ENCODE peak calls at places on chromosomes 11 and 22, in four cellular contexts. G is H1, E is K562, U is SK-N-SH. Y is an unnamed sample.

GRCh38 chr22:38760477-38761201 is 4.8 kb upstream of the SUN2 start:
- DNase-seq in G (no peak), E (no peak), U (no peak), Y (no peak)

GRCh38 chr22:45742866-45743450 is 71.3 kb downstream of the ATXN10 start:
- DNase-seq in G (no peak), E (no peak), U (no peak), Y (no peak)

GRCh38 chr11:783581-784015 is 6.3 kb downstream of the CEND1 start:
- DNase-seq in G (peak; percentile 93), E (no peak), U (peak; percentile 91), Y (no peak)

GRCh38 chr22:49301398-49302149 is 526.1 kb downstream of the BRD1 start:
- DNase-seq in G (peak; percentile 50), E (no peak), U (no peak), Y (no peak)

GRCh38 chr11:130168105-130168504 is 8.5 kb downstream of the ST14 start:
- DNase-seq in G (no peak), E (no peak), U (no peak), Y (no peak)

GRCh38 chr11:18282626-18283025 is 16.6 kb downstream of the SAA1 start:
- DNase-seq in G (no peak), E (no peak), U (no peak), Y (no peak)

GRCh38 chr11:10818594-10818993 is 9.9 kb upstream of the EIF4G2 start:
- DNase-seq in G (no peak), E (no peak), U (no peak), Y (no peak)

GRCh38 chr11:114060402-114061052 is 1.0 kb downstream of the ZBTB16 start:
- DNase-seq in G (peak; percentile 65), E (peak; percentile 32), U (peak; percentile 67), Y (no peak)

GRCh38 chr11:120712862-120713770 is 201.6 kb downstream of the GRIK4 start:
- DNase-seq in G (no peak), E (no peak), U (no peak), Y (no peak)

GRCh38 chr11:64553554-64554201 is 37.3 kb upstream of the SLC22A12 start:
- DNase-seq in G (peak; percentile 92), E (peak; percentile 80), U (peak; percentile 83), Y (no peak)

GRCh38 chr11:83156996-83157754 is at the start of gene PCF11:
- DNase-seq in G (peak; percentile 88), E (no peak), U (no peak), Y (no peak)

GRCh38 chr11:114132944-114133394 is 73.5 kb downstream of the ZBTB16 start:
- DNase-seq in G (no peak), E (no peak), U (no peak), Y (no peak)

GRCh38 chr11:47328449-47329390 is 23.8 kb downstream of the MYBPC3 start:
- DNase-seq in G (no peak), E (no peak), U (no peak), Y (peak; percentile 25)
- TF ChIP-seq NRF1 in G (no peak), E (no peak), U (no peak), Y (no peak)

GRCh38 chr11:76709756-76710155 is 39.2 kb upstream of the LRRC32 start:
- DNase-seq in G (no peak), E (no peak), U (no peak), Y (no peak)
- TF ChIP-seq NRF1 in G (no peak), E (no peak), U (no peak), Y (no peak)

GRCh38 chr22:42924436-42924835 is 67.4 kb upstream of the ARFGAP3 start:
- DNase-seq in G (no peak), E (no peak), U (no peak), Y (no peak)

GRCh38 chr22:42926768-42927167 is 69.7 kb upstream of the ARFGAP3 start:
- DNase-seq in G (no peak), E (no peak), U (no peak), Y (no peak)

GRCh38 chr22:42927966-42928365 is 70.9 kb upstream of the ARFGAP3 start:
- DNase-seq in G (no peak), E (no peak), U (no peak), Y (no peak)

GRCh38 chr22:42926034-42926433 is 69.0 kb upstream of the ARFGAP3 start:
- DNase-seq in G (no peak), E (no peak), U (no peak), Y (no peak)

GRCh38 chr22:42925598-42925997 is 68.5 kb upstream of the ARFGAP3 start:
- DNase-seq in G (no peak), E (no peak), U (no peak), Y (no peak)
- TF ChIP-seq NRF1 in G (no peak), E (no peak), U (no peak), Y (no peak)

DNA sequence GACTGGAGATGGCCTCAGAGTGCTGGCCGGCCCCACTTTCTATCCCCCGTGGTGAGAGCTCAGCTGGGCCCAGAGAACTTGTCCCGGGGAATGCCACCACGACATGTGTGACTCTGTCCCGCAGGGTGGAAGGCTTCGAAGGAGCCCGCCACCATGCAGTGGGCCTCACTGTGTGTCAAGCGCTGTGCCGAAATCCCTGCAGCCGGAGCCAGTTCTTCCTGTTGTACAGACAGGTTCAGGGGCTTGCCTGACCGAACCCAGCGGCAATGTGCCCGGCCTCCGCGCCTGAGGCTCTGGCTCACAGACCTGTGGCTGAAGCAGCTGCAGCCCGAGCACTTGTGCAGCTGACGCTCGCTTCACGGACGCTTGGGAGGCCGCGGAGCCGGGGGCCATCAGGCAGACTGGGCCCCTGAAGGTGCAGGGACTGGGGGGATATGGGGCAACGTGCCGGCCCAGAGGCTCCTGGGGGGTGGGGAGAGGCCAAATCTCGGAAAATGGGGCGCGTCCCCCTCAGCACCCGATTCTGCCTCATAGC is 650 bp downstream of the PPM1F start:
- DNase-seq in G (peak; percentile 74), E (no peak), U (peak; percentile 59), Y (no peak)
- TF ChIP-seq NRF1 in G (no peak), E (no peak), U (no peak), Y (no peak)